ENCODE peak calls at places on chromosomes 7 and 10, in ten cellular contexts. One of them, this sample, is unnamed.

GRCh38 chr10:128463991-128464755 is 337.9 kb upstream of the MKI67 start:
- DNase-seq in stomach: peak; percentile 36
- DNase-seq in H1: no peak
- DNase-seq in HepG2: peak; percentile 51
- DNase-seq in GM12892: no peak
- DNase-seq in transverse colon: peak; percentile 29
- DNase-seq in GM12878: peak; percentile 4
- DNase-seq in sigmoid colon: peak; percentile 77
- DNase-seq in vagina: no peak
- DNase-seq in spleen: peak; percentile 81
- DNase-seq in this sample: no peak

GRCh38 chr7:44326261-44327125 is 1.1 kb upstream of the CAMK2B start:
- DNase-seq in stomach: no peak
- DNase-seq in H1: no peak
- DNase-seq in HepG2: no peak
- DNase-seq in GM12892: no peak
- DNase-seq in transverse colon: no peak
- DNase-seq in GM12878: no peak
- DNase-seq in sigmoid colon: no peak
- DNase-seq in vagina: peak; percentile 94
- DNase-seq in spleen: no peak
- DNase-seq in this sample: no peak

GRCh38 chr7:28272461-28272877 is 91.9 kb upstream of the JAZF1 start:
- DNase-seq in stomach: peak; percentile 28
- DNase-seq in H1: peak; percentile 44
- DNase-seq in HepG2: no peak
- DNase-seq in GM12892: no peak
- DNase-seq in transverse colon: peak; percentile 25
- DNase-seq in GM12878: no peak
- DNase-seq in sigmoid colon: peak; percentile 70
- DNase-seq in vagina: no peak
- DNase-seq in spleen: no peak
- DNase-seq in this sample: no peak

GRCh38 chr10:82874671-82875070 is 999.7 kb downstream of the NRG3 start:
- DNase-seq in stomach: no peak
- DNase-seq in H1: no peak
- DNase-seq in HepG2: no peak
- DNase-seq in GM12892: no peak
- DNase-seq in transverse colon: no peak
- DNase-seq in GM12878: no peak
- DNase-seq in sigmoid colon: no peak
- DNase-seq in vagina: no peak
- DNase-seq in spleen: no peak
- DNase-seq in this sample: no peak

GRCh38 chr10:113646337-113647201 is 17.3 kb downstream of the NRAP start:
- DNase-seq in stomach: no peak
- DNase-seq in H1: no peak
- DNase-seq in HepG2: no peak
- DNase-seq in GM12892: no peak
- DNase-seq in transverse colon: no peak
- DNase-seq in GM12878: no peak
- DNase-seq in sigmoid colon: no peak
- DNase-seq in vagina: no peak
- DNase-seq in spleen: no peak
- DNase-seq in this sample: no peak

GRCh38 chr7:137674064-137674463 is 172.7 kb downstream of the DGKI start:
- DNase-seq in stomach: no peak
- DNase-seq in H1: no peak
- DNase-seq in HepG2: no peak
- DNase-seq in GM12892: no peak
- DNase-seq in transverse colon: no peak
- DNase-seq in GM12878: no peak
- DNase-seq in sigmoid colon: no peak
- DNase-seq in vagina: no peak
- DNase-seq in spleen: no peak
- DNase-seq in this sample: no peak

GRCh38 chr10:44752451-44753441 is 158.4 kb upstream of the TMEM72 start:
- DNase-seq in stomach: no peak
- DNase-seq in H1: no peak
- DNase-seq in HepG2: no peak
- DNase-seq in GM12892: no peak
- DNase-seq in transverse colon: no peak
- DNase-seq in GM12878: no peak
- DNase-seq in sigmoid colon: no peak
- DNase-seq in vagina: no peak
- DNase-seq in spleen: no peak
- DNase-seq in this sample: no peak

GRCh38 chr7:35518767-35519166 is 176.2 kb downstream of the HERPUD2 start:
- DNase-seq in stomach: no peak
- DNase-seq in H1: no peak
- DNase-seq in HepG2: no peak
- DNase-seq in GM12892: no peak
- DNase-seq in transverse colon: no peak
- DNase-seq in GM12878: no peak
- DNase-seq in sigmoid colon: no peak
- DNase-seq in vagina: no peak
- DNase-seq in spleen: no peak
- DNase-seq in this sample: no peak

GRCh38 chr7:24778543-24779282 is 21.4 kb upstream of the GSDME start:
- DNase-seq in stomach: no peak
- DNase-seq in H1: no peak
- DNase-seq in HepG2: no peak
- DNase-seq in GM12892: no peak
- DNase-seq in transverse colon: no peak
- DNase-seq in GM12878: no peak
- DNase-seq in sigmoid colon: peak; percentile 70
- DNase-seq in vagina: no peak
- DNase-seq in spleen: no peak
- DNase-seq in this sample: no peak

GRCh38 chr10:23702977-23703414 is 264.1 kb downstream of the OTUD1 start:
- DNase-seq in stomach: peak; percentile 55
- DNase-seq in H1: peak; percentile 64
- DNase-seq in HepG2: peak; percentile 58
- DNase-seq in GM12892: peak; percentile 27
- DNase-seq in transverse colon: peak; percentile 47
- DNase-seq in GM12878: no peak
- DNase-seq in sigmoid colon: peak; percentile 66
- DNase-seq in vagina: no peak
- DNase-seq in spleen: no peak
- DNase-seq in this sample: peak; percentile 23

GRCh38 chr7:137953043-137953691 is 48.7 kb downstream of the CREB3L2 start:
- DNase-seq in stomach: no peak
- DNase-seq in H1: no peak
- DNase-seq in HepG2: no peak
- DNase-seq in GM12892: no peak
- DNase-seq in transverse colon: no peak
- DNase-seq in GM12878: no peak
- DNase-seq in sigmoid colon: no peak
- DNase-seq in vagina: no peak
- DNase-seq in spleen: no peak
- DNase-seq in this sample: no peak

GRCh38 chr7:140596751-140597424 is 43.7 kb downstream of the DENND2A start:
- DNase-seq in stomach: no peak
- DNase-seq in H1: no peak
- DNase-seq in HepG2: no peak
- DNase-seq in GM12892: no peak
- DNase-seq in transverse colon: no peak
- DNase-seq in GM12878: no peak
- DNase-seq in sigmoid colon: no peak
- DNase-seq in vagina: no peak
- DNase-seq in spleen: no peak
- DNase-seq in this sample: no peak

GRCh38 chr7:77933394-77933793 is 134.8 kb downstream of the PHTF2 start:
- DNase-seq in stomach: no peak
- DNase-seq in H1: no peak
- DNase-seq in HepG2: no peak
- DNase-seq in GM12892: no peak
- DNase-seq in transverse colon: peak; percentile 11
- DNase-seq in GM12878: no peak
- DNase-seq in sigmoid colon: no peak
- DNase-seq in vagina: no peak
- DNase-seq in spleen: no peak
- DNase-seq in this sample: no peak

GRCh38 chr7:127710635-127711034 is 58.6 kb downstream of the SND1 start:
- DNase-seq in stomach: no peak
- DNase-seq in H1: no peak
- DNase-seq in HepG2: no peak
- DNase-seq in GM12892: no peak
- DNase-seq in transverse colon: no peak
- DNase-seq in GM12878: no peak
- DNase-seq in sigmoid colon: no peak
- DNase-seq in vagina: no peak
- DNase-seq in spleen: no peak
- DNase-seq in this sample: no peak

GRCh38 chr7:98933321-98933720 is 55.0 kb downstream of the TRRAP start:
- DNase-seq in stomach: no peak
- DNase-seq in H1: no peak
- DNase-seq in HepG2: no peak
- DNase-seq in GM12892: no peak
- DNase-seq in transverse colon: no peak
- DNase-seq in GM12878: no peak
- DNase-seq in sigmoid colon: no peak
- DNase-seq in vagina: no peak
- DNase-seq in spleen: no peak
- DNase-seq in this sample: no peak

GRCh38 chr10:3468919-3469638 is 296.5 kb upstream of the PITRM1 start:
- DNase-seq in stomach: no peak
- DNase-seq in H1: no peak
- DNase-seq in HepG2: no peak
- DNase-seq in GM12892: no peak
- DNase-seq in transverse colon: peak; percentile 23
- DNase-seq in GM12878: no peak
- DNase-seq in sigmoid colon: peak; percentile 77
- DNase-seq in vagina: no peak
- DNase-seq in spleen: no peak
- DNase-seq in this sample: no peak

GRCh38 chr10:3464760-3465405 is 292.3 kb upstream of the PITRM1 start:
- DNase-seq in stomach: no peak
- DNase-seq in H1: no peak
- DNase-seq in HepG2: no peak
- DNase-seq in GM12892: no peak
- DNase-seq in transverse colon: peak; percentile 42
- DNase-seq in GM12878: no peak
- DNase-seq in sigmoid colon: no peak
- DNase-seq in vagina: peak; percentile 31
- DNase-seq in spleen: no peak
- DNase-seq in this sample: no peak

GRCh38 chr10:3465406-3465891 is 292.9 kb upstream of the PITRM1 start:
- DNase-seq in stomach: no peak
- DNase-seq in H1: no peak
- DNase-seq in HepG2: no peak
- DNase-seq in GM12892: no peak
- DNase-seq in transverse colon: peak; percentile 59
- DNase-seq in GM12878: no peak
- DNase-seq in sigmoid colon: no peak
- DNase-seq in vagina: peak; percentile 94
- DNase-seq in spleen: no peak
- DNase-seq in this sample: no peak

GRCh38 chr10:3469639-3470020 is 297.0 kb upstream of the PITRM1 start:
- DNase-seq in stomach: no peak
- DNase-seq in H1: no peak
- DNase-seq in HepG2: no peak
- DNase-seq in GM12892: no peak
- DNase-seq in transverse colon: no peak
- DNase-seq in GM12878: no peak
- DNase-seq in sigmoid colon: no peak
- DNase-seq in vagina: no peak
- DNase-seq in spleen: no peak
- DNase-seq in this sample: no peak

GRCh38 chr10:3467052-3467906 is 294.7 kb upstream of the PITRM1 start:
- DNase-seq in stomach: peak; percentile 55
- DNase-seq in H1: peak; percentile 29
- DNase-seq in HepG2: no peak
- DNase-seq in GM12892: no peak
- DNase-seq in transverse colon: peak; percentile 73
- DNase-seq in GM12878: no peak
- DNase-seq in sigmoid colon: peak; percentile 88
- DNase-seq in vagina: no peak
- DNase-seq in spleen: peak; percentile 85
- DNase-seq in this sample: no peak
- TF ChIP-seq POLR2A in stomach: no peak
- TF ChIP-seq POLR2A in H1: no peak
- TF ChIP-seq POLR2A in HepG2: no peak
- TF ChIP-seq POLR2A in GM12892: no peak
- TF ChIP-seq POLR2A in transverse colon: no peak
- TF ChIP-seq POLR2A in GM12878: no peak
- TF ChIP-seq POLR2A in sigmoid colon: no peak
- TF ChIP-seq POLR2A in vagina: no peak
- TF ChIP-seq POLR2A in spleen: no peak
- TF ChIP-seq POLR2A in this sample: no peak

GRCh38 chr7:115087437-115087836 is 165.5 kb downstream of the MDFIC start:
- DNase-seq in stomach: no peak
- DNase-seq in H1: peak; percentile 3
- DNase-seq in HepG2: peak; percentile 31
- DNase-seq in GM12892: no peak
- DNase-seq in transverse colon: no peak
- DNase-seq in GM12878: no peak
- DNase-seq in sigmoid colon: no peak
- DNase-seq in vagina: no peak
- DNase-seq in spleen: no peak
- DNase-seq in this sample: no peak
- TF ChIP-seq POLR2AphosphoS5 in stomach: peak; percentile 57
- TF ChIP-seq POLR2AphosphoS5 in H1: no peak
- TF ChIP-seq POLR2AphosphoS5 in HepG2: no peak
- TF ChIP-seq POLR2AphosphoS5 in GM12892: no peak
- TF ChIP-seq POLR2AphosphoS5 in transverse colon: peak; percentile 23
- TF ChIP-seq POLR2AphosphoS5 in GM12878: no peak
- TF ChIP-seq POLR2AphosphoS5 in sigmoid colon: no peak
- TF ChIP-seq POLR2AphosphoS5 in vagina: no peak
- TF ChIP-seq POLR2AphosphoS5 in spleen: no peak
- TF ChIP-seq POLR2AphosphoS5 in this sample: no peak

DNA sequence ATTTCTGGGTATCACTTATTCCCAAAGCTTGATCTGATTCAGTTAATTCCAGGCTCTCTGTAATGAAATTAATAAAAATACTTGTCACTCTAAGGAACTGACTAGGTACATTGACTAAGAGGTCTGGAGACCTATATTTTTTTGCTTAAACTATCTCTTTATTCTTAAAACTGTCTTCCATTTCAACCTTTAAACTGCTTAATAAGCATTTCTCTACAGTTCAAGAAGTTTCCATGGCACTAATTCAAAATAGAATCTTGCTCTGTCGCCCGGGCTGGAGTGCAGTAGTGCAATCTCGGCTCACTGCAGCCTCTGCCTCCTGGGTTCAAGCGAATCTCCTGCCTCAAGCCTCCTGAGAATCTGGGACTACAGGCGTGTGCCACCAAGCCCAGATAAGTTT is 117.4 kb downstream of the MTPAP start:
- DNase-seq in stomach: no peak
- DNase-seq in H1: no peak
- DNase-seq in HepG2: no peak
- DNase-seq in GM12892: no peak
- DNase-seq in transverse colon: no peak
- DNase-seq in GM12878: no peak
- DNase-seq in sigmoid colon: no peak
- DNase-seq in vagina: no peak
- DNase-seq in spleen: no peak
- DNase-seq in this sample: no peak
- TF ChIP-seq POLR2A in stomach: no peak
- TF ChIP-seq POLR2A in H1: no peak
- TF ChIP-seq POLR2A in HepG2: no peak
- TF ChIP-seq POLR2A in GM12892: no peak
- TF ChIP-seq POLR2A in transverse colon: no peak
- TF ChIP-seq POLR2A in GM12878: no peak
- TF ChIP-seq POLR2A in sigmoid colon: no peak
- TF ChIP-seq POLR2A in vagina: no peak
- TF ChIP-seq POLR2A in spleen: no peak
- TF ChIP-seq POLR2A in this sample: no peak

GRCh38 chr7:2403014-2403717 is at the start of gene CHST12:
- DNase-seq in stomach: peak; percentile 97
- DNase-seq in H1: peak; percentile 83
- DNase-seq in HepG2: peak; percentile 82
- DNase-seq in GM12892: peak; percentile 93
- DNase-seq in transverse colon: peak; percentile 96
- DNase-seq in GM12878: peak; percentile 65
- DNase-seq in sigmoid colon: peak; percentile 97
- DNase-seq in vagina: no peak
- DNase-seq in spleen: peak; percentile 97
- DNase-seq in this sample: peak; percentile 94
- TF ChIP-seq POLR2AphosphoS5 in stomach: peak; percentile 67
- TF ChIP-seq POLR2AphosphoS5 in H1: peak; percentile 76
- TF ChIP-seq POLR2AphosphoS5 in HepG2: peak; percentile 87
- TF ChIP-seq POLR2AphosphoS5 in GM12892: peak; percentile 37
- TF ChIP-seq POLR2AphosphoS5 in transverse colon: peak; percentile 34
- TF ChIP-seq POLR2AphosphoS5 in GM12878: peak; percentile 75
- TF ChIP-seq POLR2AphosphoS5 in sigmoid colon: peak; percentile 31
- TF ChIP-seq POLR2AphosphoS5 in vagina: peak; percentile 62
- TF ChIP-seq POLR2AphosphoS5 in spleen: peak; percentile 85
- TF ChIP-seq POLR2AphosphoS5 in this sample: no peak